ENCODE peak calls at places on chromosomes 11 and 22, in seven cellular contexts. I is colonic mucosa, C is stomach, S is mammary epithelial cell, M is tibial artery, Q is mucosa of descending colon, W is PC-3. Y is an unnamed sample.

GRCh38 chr22:46039531-46039930 is 62.6 kb upstream of the WNT7B start:
- DNase-seq in I (no peak), C (no peak), S (no peak), M (no peak), Q (no peak), W (no peak), Y (no peak)

GRCh38 chr11:80054582-80055165 is 613.8 kb upstream of the TENM4 start:
- DNase-seq in I (no peak), C (no peak), S (no peak), M (no peak), Q (no peak), W (no peak), Y (no peak)

GRCh38 chr22:43996170-43996980 is 27.7 kb upstream of the PARVB start:
- DNase-seq in I (peak), C (peak), S (no peak), M (peak), Q (peak), W (no peak), Y (no peak)

GRCh38 chr11:117180661-117181585 is 2.4 kb downstream of the SIDT2 start:
- DNase-seq in I (peak), C (peak), S (peak), M (peak), Q (peak), W (peak), Y (peak)

GRCh38 chr22:35726398-35726797 is 8.7 kb downstream of the APOL5 start:
- DNase-seq in I (no peak), C (peak), S (no peak), M (no peak), Q (no peak), W (no peak), Y (no peak)

GRCh38 chr11:111814567-111814966 is 48.4 kb upstream of the PPP2R1B start:
- DNase-seq in I (no peak), C (no peak), S (no peak), M (no peak), Q (no peak), W (no peak), Y (no peak)

GRCh38 chr11:119689318-119689717 is 39.7 kb downstream of the NECTIN1 start:
- DNase-seq in I (no peak), C (no peak), S (no peak), M (no peak), Q (no peak), W (no peak), Y (no peak)

GRCh38 chr22:45991108-45991507 is 14.1 kb upstream of the WNT7B start:
- DNase-seq in I (no peak), C (no peak), S (no peak), M (no peak), Q (no peak), W (no peak), Y (no peak)

GRCh38 chr11:121416909-121417567 is 35.1 kb upstream of the SORL1 start:
- DNase-seq in I (peak), C (peak), S (peak), M (peak), Q (peak), W (peak), Y (peak)

GRCh38 chr22:44729391-44730012 is 22.9 kb upstream of the ARHGAP8 start:
- DNase-seq in I (no peak), C (no peak), S (no peak), M (no peak), Q (no peak), W (no peak), Y (no peak)

GRCh38 chr22:43616645-43617044 is 195.5 kb downstream of the EFCAB6 start:
- DNase-seq in I (peak), C (peak), S (no peak), M (no peak), Q (no peak), W (no peak), Y (no peak)

GRCh38 chr11:102240502-102240901 is 76.8 kb upstream of the BIRC3 start:
- DNase-seq in I (no peak), C (no peak), S (no peak), M (no peak), Q (no peak), W (peak), Y (no peak)

GRCh38 chr11:26992031-26992541 is 1.8 kb upstream of the FIBIN start:
- DNase-seq in I (no peak), C (no peak), S (peak), M (no peak), Q (no peak), W (no peak), Y (peak)

GRCh38 chr22:27299181-27300085 is 502.1 kb downstream of the MN1 start:
- DNase-seq in I (no peak), C (no peak), S (no peak), M (no peak), Q (no peak), W (no peak), Y (no peak)

GRCh38 chr22:35663371-35663770 is 15.1 kb downstream of the APOL6 start:
- DNase-seq in I (no peak), C (no peak), S (no peak), M (no peak), Q (no peak), W (no peak), Y (no peak)

GRCh38 chr11:123054301-123055065 is 7.5 kb downstream of the HSPA8 start:
- DNase-seq in I (no peak), C (no peak), S (peak), M (no peak), Q (no peak), W (peak), Y (peak)

GRCh38 chr22:44701824-44702478 is at the start of gene PRR5:
- DNase-seq in I (peak), C (peak), S (peak), M (peak), Q (peak), W (peak), Y (peak)

GRCh38 chr22:44033287-44033686 is 9.2 kb downstream of the PARVB start:
- DNase-seq in I (no peak), C (no peak), S (no peak), M (no peak), Q (no peak), W (no peak), Y (no peak)

GRCh38 chr11:61974766-61975631 is 7.6 kb upstream of the FTH1 start:
- DNase-seq in I (peak), C (peak), S (peak), M (peak), Q (no peak), W (peak), Y (peak)

GRCh38 chr22:20204821-20205220 is 54.0 kb upstream of the CCDC188 start:
- DNase-seq in I (no peak), C (no peak), S (no peak), M (no peak), Q (no peak), W (no peak), Y (no peak)

GRCh38 chr22:39622881-39623367 is 52.4 kb downstream of the CACNA1I start:
- DNase-seq in I (peak), C (peak), S (peak), M (no peak), Q (peak), W (peak), Y (peak)

GRCh38 chr11:1104411-1105182 is 29.9 kb downstream of the MUC2 start:
- DNase-seq in I (no peak), C (no peak), S (no peak), M (no peak), Q (peak), W (no peak), Y (no peak)

GRCh38 chr11:65225284-65226102 is 36.3 kb upstream of the POLA2 start:
- DNase-seq in I (peak), C (peak), S (peak), M (peak), Q (no peak), W (no peak), Y (peak)

GRCh38 chr11:3989251-3989650 is 105.3 kb upstream of the RRM1 start:
- DNase-seq in I (no peak), C (no peak), S (no peak), M (no peak), Q (no peak), W (no peak), Y (no peak)

GRCh38 chr22:23278883-23279675 is 98.8 kb downstream of the BCR start:
- DNase-seq in I (peak), C (peak), S (peak), M (no peak), Q (peak), W (peak), Y (peak)

GRCh38 chr11:47078751-47079524 is 97.7 kb downstream of the ARFGAP2 start:
- DNase-seq in I (no peak), C (no peak), S (no peak), M (no peak), Q (no peak), W (no peak), Y (no peak)

GRCh38 chr11:28470180-28470579 is 362.0 kb downstream of the METTL15 start:
- DNase-seq in I (no peak), C (no peak), S (no peak), M (no peak), Q (no peak), W (peak), Y (no peak)

GRCh38 chr11:20024172-20024935 is 135.9 kb downstream of the DBX1 start:
- DNase-seq in I (no peak), C (no peak), S (no peak), M (no peak), Q (no peak), W (no peak), Y (no peak)

GRCh38 chr11:34256150-34256549 is 101.7 kb downstream of the ABTB2 start:
- DNase-seq in I (no peak), C (no peak), S (no peak), M (no peak), Q (no peak), W (no peak), Y (no peak)
- H3K4me3 ChIP-seq in I (no peak), C (no peak), S (no peak), M (no peak), Q (no peak), W (no peak), Y (no peak)

GRCh38 chr11:38136887-38137286 is 1538.9 kb upstream of the RAG2 start:
- DNase-seq in I (no peak), C (no peak), S (no peak), M (no peak), Q (no peak), W (no peak), Y (no peak)
- TF ChIP-seq CTCF in I (no peak), C (no peak), S (no peak), M (no peak), Q (no peak), W (no peak), Y (no peak)

GRCh38 chr11:35139883-35140282 is 912 bp downstream of the CD44 start:
- DNase-seq in I (no peak), C (no peak), S (no peak), M (peak), Q (no peak), W (peak), Y (peak)
- H3K4me3 ChIP-seq in I (peak), C (peak), S (peak), M (peak), Q (peak), W (peak), Y (peak)

DNA sequence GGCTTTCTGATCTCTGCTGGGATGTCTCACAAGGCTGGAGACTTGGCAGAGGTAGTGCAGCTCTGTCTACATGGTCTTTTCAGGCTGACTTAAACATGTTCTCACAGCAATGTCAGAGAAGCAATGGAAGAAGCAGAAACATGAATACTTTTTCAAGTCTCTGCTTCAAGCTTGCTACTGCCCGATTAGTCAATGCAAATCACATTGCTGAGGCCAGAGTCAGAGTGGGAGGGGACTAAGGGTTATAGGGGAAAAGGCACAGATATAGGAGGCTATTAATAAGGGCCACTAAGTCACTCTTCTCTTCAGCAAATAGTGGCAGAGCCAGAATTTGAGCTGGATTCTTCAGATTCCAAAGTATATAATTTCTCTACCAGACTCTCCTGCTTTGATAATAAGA is 390.5 kb downstream of the TMEM135 start:
- DNase-seq in I (no peak), C (no peak), S (peak), M (no peak), Q (no peak), W (peak), Y (peak)
- TF ChIP-seq CTCF in I (no peak), C (no peak), S (no peak), M (no peak), Q (no peak), W (no peak), Y (no peak)

GRCh38 chr22:30062934-30063333 is 17.3 kb upstream of the HORMAD2 start:
- DNase-seq in I (peak), C (no peak), S (no peak), M (no peak), Q (no peak), W (no peak), Y (no peak)
- H3K4me3 ChIP-seq in I (no peak), C (no peak), S (no peak), M (no peak), Q (no peak), W (no peak), Y (no peak)

DNA sequence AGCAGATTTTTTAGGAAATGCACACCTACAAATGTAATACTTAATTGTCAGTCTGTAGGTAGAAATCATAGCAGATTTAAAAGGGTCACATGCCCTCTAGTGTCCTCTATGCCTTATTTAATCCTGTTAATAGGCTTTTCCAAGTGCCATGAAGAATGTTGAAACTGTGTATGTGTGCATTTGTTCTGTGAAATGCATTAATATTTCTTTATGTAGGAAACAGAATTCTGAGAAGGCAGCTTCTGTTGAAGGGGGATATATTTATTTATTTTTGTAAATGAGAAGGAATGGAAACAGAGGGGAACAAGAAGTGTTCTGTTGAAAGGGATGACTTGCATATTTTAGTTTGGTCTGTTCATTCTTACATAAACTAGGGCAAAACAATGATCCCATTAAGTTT is 51.0 kb downstream of the SVIP start:
- DNase-seq in I (no peak), C (no peak), S (no peak), M (no peak), Q (no peak), W (no peak), Y (peak)
- TF ChIP-seq CTCF in I (no peak), C (no peak), S (peak), M (no peak), Q (no peak), W (peak), Y (no peak)

GRCh38 chr22:30573594-30574094 is 821 bp downstream of the GAL3ST1 start:
- DNase-seq in I (peak), C (peak), S (no peak), M (no peak), Q (no peak), W (peak), Y (no peak)
- H3K4me3 ChIP-seq in I (no peak), C (peak), S (no peak), M (no peak), Q (no peak), W (no peak), Y (no peak)